ENCODE peak calls at places on chromosomes 7 and 10, in nine cellular contexts. One of them, this sample, is unnamed.

GRCh38 chr10:104246981-104247380 is 7.7 kb upstream of the GSTO1 start:
- DNase-seq in esophagus squamous epithelium: no peak
- DNase-seq in transverse colon: no peak
- DNase-seq in IMR-90: peak
- DNase-seq in Peyer's patch: no peak
- DNase-seq in stomach: no peak
- DNase-seq in adrenal gland: no peak
- DNase-seq in testis: no peak
- DNase-seq in A549: no peak
- DNase-seq in this sample: peak

GRCh38 chr10:118944959-118945622 is 84.4 kb upstream of the NANOS1 start:
- DNase-seq in esophagus squamous epithelium: no peak
- DNase-seq in transverse colon: no peak
- DNase-seq in IMR-90: no peak
- DNase-seq in Peyer's patch: no peak
- DNase-seq in stomach: no peak
- DNase-seq in adrenal gland: no peak
- DNase-seq in testis: no peak
- DNase-seq in A549: no peak
- DNase-seq in this sample: no peak

GRCh38 chr10:51667992-51668689 is 31.3 kb downstream of the CSTF2T start:
- DNase-seq in esophagus squamous epithelium: no peak
- DNase-seq in transverse colon: no peak
- DNase-seq in IMR-90: peak
- DNase-seq in Peyer's patch: no peak
- DNase-seq in stomach: no peak
- DNase-seq in adrenal gland: no peak
- DNase-seq in testis: no peak
- DNase-seq in A549: no peak
- DNase-seq in this sample: no peak

GRCh38 chr10:91313-91712 is 42.2 kb upstream of the TUBB8 start:
- DNase-seq in esophagus squamous epithelium: no peak
- DNase-seq in transverse colon: no peak
- DNase-seq in IMR-90: no peak
- DNase-seq in Peyer's patch: no peak
- DNase-seq in stomach: no peak
- DNase-seq in adrenal gland: no peak
- DNase-seq in testis: no peak
- DNase-seq in A549: no peak
- DNase-seq in this sample: no peak

GRCh38 chr7:103718482-103719415 is 270.7 kb downstream of the RELN start:
- DNase-seq in esophagus squamous epithelium: no peak
- DNase-seq in transverse colon: no peak
- DNase-seq in IMR-90: peak
- DNase-seq in Peyer's patch: no peak
- DNase-seq in stomach: no peak
- DNase-seq in adrenal gland: no peak
- DNase-seq in testis: no peak
- DNase-seq in A549: no peak
- DNase-seq in this sample: no peak

GRCh38 chr7:138630059-138630610 is 71.0 kb downstream of the SVOPL start:
- DNase-seq in esophagus squamous epithelium: no peak
- DNase-seq in transverse colon: no peak
- DNase-seq in IMR-90: no peak
- DNase-seq in Peyer's patch: no peak
- DNase-seq in stomach: no peak
- DNase-seq in adrenal gland: no peak
- DNase-seq in testis: no peak
- DNase-seq in A549: no peak
- DNase-seq in this sample: no peak

GRCh38 chr7:118000480-118001202 is 127.4 kb upstream of the CTTNBP2 start:
- DNase-seq in esophagus squamous epithelium: no peak
- DNase-seq in transverse colon: no peak
- DNase-seq in IMR-90: no peak
- DNase-seq in Peyer's patch: no peak
- DNase-seq in stomach: no peak
- DNase-seq in adrenal gland: no peak
- DNase-seq in testis: no peak
- DNase-seq in A549: no peak
- DNase-seq in this sample: no peak

GRCh38 chr10:128206676-128207075 is 80.5 kb upstream of the MKI67 start:
- DNase-seq in esophagus squamous epithelium: no peak
- DNase-seq in transverse colon: no peak
- DNase-seq in IMR-90: no peak
- DNase-seq in Peyer's patch: no peak
- DNase-seq in stomach: no peak
- DNase-seq in adrenal gland: no peak
- DNase-seq in testis: no peak
- DNase-seq in A549: no peak
- DNase-seq in this sample: no peak

GRCh38 chr10:60798031-60798430 is 19.8 kb downstream of the CDK1 start:
- DNase-seq in esophagus squamous epithelium: no peak
- DNase-seq in transverse colon: no peak
- DNase-seq in IMR-90: peak
- DNase-seq in Peyer's patch: no peak
- DNase-seq in stomach: no peak
- DNase-seq in adrenal gland: no peak
- DNase-seq in testis: no peak
- DNase-seq in A549: peak
- DNase-seq in this sample: no peak

GRCh38 chr10:101494650-101495049 is 93.4 kb downstream of the POLL start:
- DNase-seq in esophagus squamous epithelium: no peak
- DNase-seq in transverse colon: no peak
- DNase-seq in IMR-90: no peak
- DNase-seq in Peyer's patch: no peak
- DNase-seq in stomach: no peak
- DNase-seq in adrenal gland: no peak
- DNase-seq in testis: no peak
- DNase-seq in A549: no peak
- DNase-seq in this sample: no peak

GRCh38 chr10:34288634-34289033 is 526.5 kb downstream of the PARD3 start:
- DNase-seq in esophagus squamous epithelium: no peak
- DNase-seq in transverse colon: no peak
- DNase-seq in IMR-90: peak
- DNase-seq in Peyer's patch: no peak
- DNase-seq in stomach: no peak
- DNase-seq in adrenal gland: peak
- DNase-seq in testis: no peak
- DNase-seq in A549: peak
- DNase-seq in this sample: no peak

GRCh38 chr10:91034494-91035157 is 113.7 kb upstream of the ANKRD1 start:
- DNase-seq in esophagus squamous epithelium: no peak
- DNase-seq in transverse colon: peak
- DNase-seq in IMR-90: peak
- DNase-seq in Peyer's patch: no peak
- DNase-seq in stomach: peak
- DNase-seq in adrenal gland: peak
- DNase-seq in testis: peak
- DNase-seq in A549: no peak
- DNase-seq in this sample: no peak

GRCh38 chr10:74078037-74078436 is 72.6 kb downstream of the AP3M1 start:
- DNase-seq in esophagus squamous epithelium: no peak
- DNase-seq in transverse colon: no peak
- DNase-seq in IMR-90: peak
- DNase-seq in Peyer's patch: no peak
- DNase-seq in stomach: no peak
- DNase-seq in adrenal gland: no peak
- DNase-seq in testis: no peak
- DNase-seq in A549: peak
- DNase-seq in this sample: no peak

GRCh38 chr7:27188666-27189559 is 3.9 kb upstream of the HOXA11 start:
- DNase-seq in esophagus squamous epithelium: no peak
- DNase-seq in transverse colon: peak
- DNase-seq in IMR-90: no peak
- DNase-seq in Peyer's patch: peak
- DNase-seq in stomach: peak
- DNase-seq in adrenal gland: no peak
- DNase-seq in testis: no peak
- DNase-seq in A549: no peak
- DNase-seq in this sample: no peak
- TF ChIP-seq POLR2A in esophagus squamous epithelium: no peak
- TF ChIP-seq POLR2A in transverse colon: peak
- TF ChIP-seq POLR2A in IMR-90: no peak
- TF ChIP-seq POLR2A in Peyer's patch: no peak
- TF ChIP-seq POLR2A in stomach: no peak
- TF ChIP-seq POLR2A in adrenal gland: no peak
- TF ChIP-seq POLR2A in testis: no peak
- TF ChIP-seq POLR2A in A549: no peak
- TF ChIP-seq POLR2A in this sample: no peak

DNA sequence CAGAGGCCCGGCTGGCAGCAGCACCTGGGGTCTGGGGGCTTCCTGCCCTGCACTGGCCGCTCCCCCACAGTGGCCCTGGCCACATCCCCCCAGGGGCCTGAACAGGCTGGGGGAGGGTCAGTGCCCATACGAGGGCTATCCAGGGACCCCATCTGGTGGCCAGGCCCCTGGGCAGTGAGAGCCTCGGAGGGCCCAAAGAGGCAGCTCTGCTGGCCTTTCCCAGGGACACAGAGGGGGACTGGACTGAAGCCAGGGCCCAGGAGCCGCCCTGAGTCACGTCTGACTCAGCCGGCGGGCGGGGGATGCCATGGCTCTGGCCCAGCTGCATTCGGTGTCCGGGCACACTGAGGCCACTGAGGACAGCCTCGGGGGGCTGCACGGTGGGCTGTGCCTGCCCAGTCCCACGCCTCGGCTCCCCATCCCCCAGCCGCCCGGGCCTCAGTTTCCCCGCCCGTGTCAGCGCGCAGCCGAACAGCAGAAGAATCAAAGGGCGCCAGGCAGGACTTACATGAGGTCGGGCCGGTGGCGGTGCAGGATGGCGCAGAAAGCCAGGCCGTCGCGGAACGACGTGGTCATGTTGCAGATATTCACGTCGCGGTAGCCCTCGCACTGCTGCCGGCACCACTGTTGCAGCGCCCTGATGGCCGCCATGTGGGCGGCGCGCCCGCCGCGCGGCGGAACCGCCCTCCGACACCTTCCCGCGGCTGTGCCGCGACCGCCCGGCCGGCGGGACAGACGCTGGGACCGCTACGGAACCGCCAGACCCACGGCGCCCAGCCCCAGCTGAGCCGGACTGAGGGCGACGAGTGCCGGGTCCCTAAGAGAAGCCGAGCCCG is at the start of gene MICALL2:
- DNase-seq in esophagus squamous epithelium: no peak
- DNase-seq in transverse colon: peak
- DNase-seq in IMR-90: peak
- DNase-seq in Peyer's patch: peak
- DNase-seq in stomach: peak
- DNase-seq in adrenal gland: peak
- DNase-seq in testis: peak
- DNase-seq in A549: peak
- DNase-seq in this sample: peak
- TF ChIP-seq POLR2A in esophagus squamous epithelium: peak
- TF ChIP-seq POLR2A in transverse colon: peak
- TF ChIP-seq POLR2A in IMR-90: peak
- TF ChIP-seq POLR2A in Peyer's patch: peak
- TF ChIP-seq POLR2A in stomach: no peak
- TF ChIP-seq POLR2A in adrenal gland: peak
- TF ChIP-seq POLR2A in testis: peak
- TF ChIP-seq POLR2A in A549: peak
- TF ChIP-seq POLR2A in this sample: peak

DNA sequence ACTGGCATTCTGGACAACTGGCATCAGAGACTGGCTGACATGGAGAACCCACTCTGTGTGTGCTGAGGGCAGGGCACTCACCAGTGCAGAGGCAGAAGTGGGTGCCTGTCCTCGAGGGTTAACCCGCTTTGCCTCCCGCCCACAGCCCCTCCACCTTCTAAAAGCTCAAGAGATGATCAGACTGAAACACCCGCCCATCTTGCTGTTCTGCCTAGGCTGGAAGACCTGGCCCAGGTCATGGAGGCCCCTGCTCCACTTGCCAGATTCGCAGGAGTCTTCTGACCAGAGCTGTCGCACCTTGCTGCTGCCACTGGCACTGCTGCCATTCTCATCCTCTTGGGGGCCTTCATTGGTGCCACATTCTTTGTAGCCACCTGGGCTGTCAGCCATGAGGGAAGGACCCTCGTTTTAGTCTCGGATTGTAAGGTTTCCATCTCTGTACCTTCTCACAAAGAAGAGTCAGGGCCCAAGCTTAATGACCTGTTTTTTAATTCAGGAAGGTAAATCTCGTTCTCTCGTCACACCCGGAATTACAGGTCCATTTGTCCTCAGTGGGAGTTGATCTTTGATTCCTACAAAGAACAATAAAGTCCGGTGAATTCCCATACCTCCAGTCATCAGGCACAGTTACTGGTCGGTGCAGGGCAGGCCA is 1.9 kb downstream of the CYREN start:
- DNase-seq in esophagus squamous epithelium: no peak
- DNase-seq in transverse colon: no peak
- DNase-seq in IMR-90: no peak
- DNase-seq in Peyer's patch: no peak
- DNase-seq in stomach: no peak
- DNase-seq in adrenal gland: no peak
- DNase-seq in testis: no peak
- DNase-seq in A549: no peak
- DNase-seq in this sample: no peak
- TF ChIP-seq POLR2A in esophagus squamous epithelium: no peak
- TF ChIP-seq POLR2A in transverse colon: no peak
- TF ChIP-seq POLR2A in IMR-90: no peak
- TF ChIP-seq POLR2A in Peyer's patch: no peak
- TF ChIP-seq POLR2A in stomach: no peak
- TF ChIP-seq POLR2A in adrenal gland: no peak
- TF ChIP-seq POLR2A in testis: no peak
- TF ChIP-seq POLR2A in A549: no peak
- TF ChIP-seq POLR2A in this sample: no peak

GRCh38 chr7:152464312-152465117 is 28.7 kb upstream of the KMT2C start:
- DNase-seq in esophagus squamous epithelium: no peak
- DNase-seq in transverse colon: peak
- DNase-seq in IMR-90: peak
- DNase-seq in Peyer's patch: peak
- DNase-seq in stomach: peak
- DNase-seq in adrenal gland: peak
- DNase-seq in testis: peak
- DNase-seq in A549: peak
- DNase-seq in this sample: peak

GRCh38 chr7:152463714-152464311 is 28.0 kb upstream of the KMT2C start:
- DNase-seq in esophagus squamous epithelium: peak
- DNase-seq in transverse colon: peak
- DNase-seq in IMR-90: peak
- DNase-seq in Peyer's patch: peak
- DNase-seq in stomach: peak
- DNase-seq in adrenal gland: peak
- DNase-seq in testis: peak
- DNase-seq in A549: peak
- DNase-seq in this sample: peak

GRCh38 chr7:152459724-152460251 is 24.0 kb upstream of the KMT2C start:
- DNase-seq in esophagus squamous epithelium: no peak
- DNase-seq in transverse colon: peak
- DNase-seq in IMR-90: peak
- DNase-seq in Peyer's patch: peak
- DNase-seq in stomach: no peak
- DNase-seq in adrenal gland: peak
- DNase-seq in testis: peak
- DNase-seq in A549: no peak
- DNase-seq in this sample: peak

GRCh38 chr7:152465118-152465387 is 29.2 kb upstream of the KMT2C start:
- DNase-seq in esophagus squamous epithelium: no peak
- DNase-seq in transverse colon: no peak
- DNase-seq in IMR-90: no peak
- DNase-seq in Peyer's patch: no peak
- DNase-seq in stomach: no peak
- DNase-seq in adrenal gland: no peak
- DNase-seq in testis: no peak
- DNase-seq in A549: no peak
- DNase-seq in this sample: no peak

GRCh38 chr7:152462995-152463713 is 27.4 kb upstream of the KMT2C start:
- DNase-seq in esophagus squamous epithelium: no peak
- DNase-seq in transverse colon: no peak
- DNase-seq in IMR-90: peak
- DNase-seq in Peyer's patch: no peak
- DNase-seq in stomach: no peak
- DNase-seq in adrenal gland: no peak
- DNase-seq in testis: peak
- DNase-seq in A549: no peak
- DNase-seq in this sample: no peak
- TF ChIP-seq POLR2A in esophagus squamous epithelium: peak
- TF ChIP-seq POLR2A in transverse colon: peak
- TF ChIP-seq POLR2A in IMR-90: no peak
- TF ChIP-seq POLR2A in Peyer's patch: peak
- TF ChIP-seq POLR2A in stomach: no peak
- TF ChIP-seq POLR2A in adrenal gland: peak
- TF ChIP-seq POLR2A in testis: peak
- TF ChIP-seq POLR2A in A549: peak
- TF ChIP-seq POLR2A in this sample: no peak